ENCODE peak calls at places on chromosomes 3 and 15, in four cellular contexts. G is WTC11, F is K562, N is GM12878. M is an unnamed sample.

GRCh38 chr15:38304486-38304885 is 51.9 kb downstream of the SPRED1 start:
- DNase-seq in G (no peak), F (no peak), N (no peak), M (no peak)

GRCh38 chr15:61299060-61299763 is 70.1 kb upstream of the RORA start:
- DNase-seq in G (no peak), F (no peak), N (no peak), M (no peak)

GRCh38 chr3:15205934-15206661 is at the start of gene CAPN7:
- DNase-seq in G (peak; percentile 80), F (peak; percentile 98), N (peak; percentile 67), M (peak; percentile 98)

GRCh38 chr3:108319428-108320053 is 23.2 kb downstream of the HHLA2 start:
- DNase-seq in G (no peak), F (no peak), N (no peak), M (no peak)

GRCh38 chr15:55289011-55289572 is 521 bp downstream of the RAB27A start:
- DNase-seq in G (peak; percentile 39), F (no peak), N (no peak), M (no peak)

GRCh38 chr15:68352401-68353062 is 75.0 kb downstream of the FEM1B start:
- DNase-seq in G (no peak), F (no peak), N (peak; percentile 21), M (no peak)

GRCh38 chr3:133377396-133377795 is 22.5 kb upstream of the BFSP2 start:
- DNase-seq in G (no peak), F (no peak), N (no peak), M (peak; percentile 60)

GRCh38 chr15:100778831-100779288 is 100.8 kb upstream of the ALDH1A3 start:
- DNase-seq in G (peak; percentile 10), F (no peak), N (no peak), M (no peak)

GRCh38 chr15:67968564-67969440 is 85.3 kb upstream of the PIAS1 start:
- DNase-seq in G (no peak), F (no peak), N (no peak), M (no peak)

GRCh38 chr3:196388946-196389345 is 43.3 kb downstream of the UBXN7 start:
- DNase-seq in G (no peak), F (no peak), N (no peak), M (no peak)

GRCh38 chr15:23064156-23064555 is 24.8 kb upstream of the TUBGCP5 start:
- DNase-seq in G (no peak), F (no peak), N (no peak), M (no peak)

GRCh38 chr3:47571391-47572165 is 7.1 kb downstream of the CSPG5 start:
- DNase-seq in G (no peak), F (no peak), N (no peak), M (no peak)

GRCh38 chr3:160695906-160696305 is 18.9 kb downstream of the ARL14 start:
- DNase-seq in G (no peak), F (no peak), N (no peak), M (no peak)

GRCh38 chr15:26873846-26874245 is 7.0 kb downstream of the GABRA5 start:
- DNase-seq in G (no peak), F (no peak), N (no peak), M (no peak)

GRCh38 chr3:56826831-56827722 is 25.3 kb upstream of the ARHGEF3 start:
- DNase-seq in G (no peak), F (no peak), N (no peak), M (no peak)

GRCh38 chr3:194579091-194579606 is 54.1 kb downstream of the TMEM44 start:
- DNase-seq in G (no peak), F (no peak), N (no peak), M (peak; percentile 71)

GRCh38 chr3:148880681-148881080 is 15.6 kb downstream of the CPA3 start:
- DNase-seq in G (peak; percentile 19), F (no peak), N (no peak), M (peak; percentile 21)

GRCh38 chr3:187572431-187572830 is 97.8 kb downstream of the SST start:
- DNase-seq in G (no peak), F (no peak), N (no peak), M (no peak)

GRCh38 chr3:182583545-182583944 is 209.8 kb upstream of the ATP11B start:
- DNase-seq in G (no peak), F (no peak), N (no peak), M (no peak)

GRCh38 chr3:72593881-72594397 is 254.3 kb downstream of the SHQ1 start:
- DNase-seq in G (no peak), F (no peak), N (no peak), M (no peak)

GRCh38 chr3:110946810-110947209 is 124.8 kb upstream of the NECTIN3 start:
- DNase-seq in G (no peak), F (no peak), N (no peak), M (no peak)

GRCh38 chr3:194269610-194270145 is 81.5 kb downstream of the CPN2 start:
- DNase-seq in G (peak; percentile 83), F (peak; percentile 45), N (no peak), M (peak; percentile 46)

GRCh38 chr3:180827171-180827570 is 85.3 kb upstream of the FXR1 start:
- DNase-seq in G (no peak), F (no peak), N (no peak), M (no peak)

GRCh38 chr15:40100133-40100946 is 8.3 kb downstream of the BMF start:
- DNase-seq in G (no peak), F (no peak), N (no peak), M (no peak)

GRCh38 chr3:140360332-140360731 is 317.5 kb upstream of the TRIM42 start:
- DNase-seq in G (no peak), F (no peak), N (no peak), M (no peak)

GRCh38 chr3:67790043-67790442 is 135.6 kb upstream of the SUCLG2 start:
- DNase-seq in G (peak; percentile 75), F (peak; percentile 38), N (peak; percentile 27), M (peak; percentile 56)

GRCh38 chr15:93974804-93975481 is 256.4 kb upstream of the MCTP2 start:
- DNase-seq in G (peak; percentile 22), F (no peak), N (no peak), M (peak; percentile 16)

GRCh38 chr15:78685157-78685830 is 44.3 kb upstream of the CHRNB4 start:
- DNase-seq in G (no peak), F (no peak), N (no peak), M (peak; percentile 32)

GRCh38 chr3:57755368-57756021 is 614 bp upstream of the SLMAP start:
- DNase-seq in G (peak; percentile 20), F (peak; percentile 52), N (no peak), M (peak; percentile 73)

GRCh38 chr3:143769663-143770062 is 78.6 kb downstream of the SLC9A9 start:
- DNase-seq in G (no peak), F (no peak), N (no peak), M (no peak)

GRCh38 chr3:109973733-109974132 is 636.4 kb upstream of the DPPA4 start:
- DNase-seq in G (no peak), F (no peak), N (no peak), M (no peak)

GRCh38 chr3:3447671-3448070 is 268.2 kb upstream of the CRBN start:
- DNase-seq in G (no peak), F (no peak), N (no peak), M (no peak)

GRCh38 chr15:92638709-92639365 is 16.7 kb downstream of the FAM174B start:
- DNase-seq in G (no peak), F (no peak), N (no peak), M (no peak)

GRCh38 chr3:135516143-135516542 is 449.4 kb upstream of the PPP2R3A start:
- DNase-seq in G (peak; percentile 44), F (peak; percentile 12), N (no peak), M (peak; percentile 7)

GRCh38 chr3:98705694-98706093 is 57.4 kb upstream of the ST3GAL6 start:
- DNase-seq in G (no peak), F (no peak), N (no peak), M (no peak)

GRCh38 chr3:47681016-47681415 is 100.7 kb downstream of the SMARCC1 start:
- DNase-seq in G (no peak), F (no peak), N (no peak), M (no peak)

GRCh38 chr3:113736548-113737089 is 9.4 kb downstream of the NAA50 start:
- DNase-seq in G (no peak), F (no peak), N (peak; percentile 44), M (peak; percentile 52)

GRCh38 chr3:16905704-16906103 is 20.9 kb downstream of the PLCL2 start:
- DNase-seq in G (no peak), F (no peak), N (no peak), M (no peak)

GRCh38 chr3:16908006-16908405 is 23.3 kb downstream of the PLCL2 start:
- DNase-seq in G (no peak), F (no peak), N (no peak), M (no peak)

GRCh38 chr3:16908408-16908807 is 23.7 kb downstream of the PLCL2 start:
- DNase-seq in G (no peak), F (no peak), N (no peak), M (no peak)

GRCh38 chr3:16907245-16907644 is 22.5 kb downstream of the PLCL2 start:
- DNase-seq in G (no peak), F (peak; percentile 22), N (no peak), M (no peak)

DNA sequence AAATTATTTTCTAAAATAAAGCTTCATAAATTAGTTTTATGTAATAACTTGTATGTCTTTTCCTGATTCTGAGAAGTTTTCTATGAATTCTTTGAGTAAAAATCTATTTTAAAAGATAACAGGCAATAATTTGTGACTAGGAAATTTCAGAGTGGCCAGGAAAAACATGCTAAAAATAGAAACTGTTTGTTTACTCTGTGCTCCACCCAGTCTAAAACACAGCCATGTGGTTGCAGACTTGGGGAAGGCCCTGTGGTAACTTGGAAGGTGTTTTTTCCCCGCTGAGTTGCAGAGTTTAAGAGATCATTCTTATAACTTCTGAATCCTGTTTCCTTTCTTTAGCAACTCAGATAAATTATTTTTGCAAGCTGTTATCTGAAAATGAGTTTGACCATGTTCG is 21.9 kb downstream of the PLCL2 start:
- DNase-seq in G (no peak), F (no peak), N (no peak), M (no peak)
- TF ChIP-seq USF1 in G (no peak), F (no peak), N (no peak), M (no peak)

GRCh38 chr3:71444028-71444860 is 139.3 kb downstream of the FOXP1 start:
- DNase-seq in G (no peak), F (no peak), N (peak; percentile 82), M (peak; percentile 73)
- TF ChIP-seq USF1 in G (no peak), F (no peak), N (no peak), M (no peak)

GRCh38 chr15:73997986-73998385 is 3.5 kb downstream of the PML start:
- DNase-seq in G (no peak), F (no peak), N (no peak), M (no peak)
- TF ChIP-seq USF1 in G (no peak), F (no peak), N (no peak), M (no peak)

GRCh38 chr3:186095584-186096061 is 13.3 kb downstream of the ETV5 start:
- DNase-seq in G (no peak), F (no peak), N (no peak), M (no peak)

GRCh38 chr3:186092360-186093070 is 16.4 kb downstream of the ETV5 start:
- DNase-seq in G (no peak), F (no peak), N (no peak), M (no peak)

GRCh38 chr3:186090884-186091283 is 18.0 kb downstream of the ETV5 start:
- DNase-seq in G (no peak), F (no peak), N (no peak), M (no peak)

GRCh38 chr3:186094696-186095095 is 14.2 kb downstream of the ETV5 start:
- DNase-seq in G (no peak), F (no peak), N (no peak), M (no peak)

GRCh38 chr3:186093271-186093900 is 15.5 kb downstream of the ETV5 start:
- DNase-seq in G (no peak), F (no peak), N (no peak), M (no peak)
- TF ChIP-seq USF1 in G (no peak), F (no peak), N (no peak), M (no peak)